ENCODE peak calls at places on chromosomes 13 and 19, in six cellular contexts. Z is fibroblast of lung, V is endodermal cell, Y is adipocyte, I is fibroblast of the aortic adventitia, Q is HuH-7. W is an unnamed sample.

GRCh38 chr19:35740423-35741215 is 1.6 kb downstream of the IGFLR1 start:
- DNase-seq in V (peak), Z (peak), I (peak), Q (peak), Y (peak), W (peak)

GRCh38 chr19:51887522-51888498 is at the start of gene ZNF577:
- DNase-seq in Z (peak), V (peak), Q (no peak), Y (peak), I (peak), W (no peak)

GRCh38 chr19:29837448-29837961 is 25.7 kb downstream of the CCNE1 start:
- DNase-seq in Q (no peak), I (no peak), Z (no peak), V (no peak), Y (no peak), W (peak)

GRCh38 chr13:106145997-106146864 is 389.2 kb downstream of the EFNB2 start:
- DNase-seq in I (no peak), Y (no peak), Z (no peak), V (peak), Q (no peak), W (no peak)

GRCh38 chr19:4717966-4718701 is 5.5 kb downstream of the DPP9 start:
- DNase-seq in I (no peak), V (no peak), Q (no peak), Z (no peak), Y (no peak), W (no peak)

GRCh38 chr13:81171065-81171647 is 830.2 kb upstream of the SPRY2 start:
- DNase-seq in Y (peak), V (no peak), Z (peak), Q (no peak), I (peak), W (peak)

GRCh38 chr19:34555447-34555846 is 73.9 kb downstream of the WTIP start:
- DNase-seq in Z (no peak), V (peak), Q (no peak), I (peak), Y (no peak), W (peak)

GRCh38 chr13:64934569-64935362 is 2295.4 kb downstream of the PCDH9 start:
- DNase-seq in I (no peak), Y (no peak), Z (no peak), V (no peak), Q (no peak), W (no peak)

GRCh38 chr19:13120817-13121216 is 2.8 kb downstream of the NACC1 start:
- DNase-seq in V (peak), Q (no peak), Y (peak), I (peak), Z (peak), W (no peak)

GRCh38 chr13:30667014-30667413 is 49.3 kb downstream of the USPL1 start:
- DNase-seq in V (no peak), Y (no peak), I (no peak), Q (no peak), Z (no peak), W (no peak)

GRCh38 chr13:46146898-46147297 is 35.1 kb downstream of the LCP1 start:
- DNase-seq in I (peak), V (peak), Y (no peak), Q (peak), Z (no peak), W (no peak)

GRCh38 chr13:79226250-79226649 is 179.8 kb downstream of the RBM26 start:
- DNase-seq in Y (no peak), I (no peak), Q (no peak), Z (no peak), V (no peak), W (no peak)

GRCh38 chr19:3374369-3375112 is 8.2 kb downstream of the NFIC start:
- DNase-seq in Q (no peak), Y (no peak), Z (no peak), V (no peak), I (no peak), W (no peak)

GRCh38 chr13:41658057-41658642 is 200.8 kb downstream of the RGCC start:
- DNase-seq in Z (peak), I (peak), Q (no peak), V (no peak), Y (peak), W (no peak)

GRCh38 chr19:916645-917322 is 349 bp upstream of the KISS1R start:
- DNase-seq in V (peak), Q (peak), Y (no peak), Z (no peak), I (no peak), W (no peak)

GRCh38 chr13:110293649-110294048 is 13.3 kb downstream of the COL4A1 start:
- DNase-seq in Z (no peak), I (no peak), V (no peak), Y (no peak), Q (no peak), W (no peak)

GRCh38 chr13:68727165-68727564 is 1380.5 kb upstream of the ATXN8OS start:
- DNase-seq in Q (no peak), Y (no peak), V (no peak), Z (peak), I (no peak), W (no peak)

GRCh38 chr19:18173054-18173571 is 500 bp upstream of the IFI30 start:
- DNase-seq in Y (no peak), Q (no peak), V (no peak), Z (no peak), I (peak), W (no peak)